ENCODE peak calls at places on chromosomes 5 and 9, in nine cellular contexts. X is left ventricle myocardium inferior; C is effector memory CD4-positive, alpha-beta T cell; D is activated T-helper 1 cell treated with Interleukin-2 at 50 U/mL for 16 hours; J is GDM1; N is NCI-H510A treated with DMSO at 0.1 percent for 48 hours; S is stimulated activated CD4-positive, alpha-beta T cell treated with anti-CD3 and anti-CD28 coated beads, TNF-alpha, amount 100 ng/mL, for 4 hours; F is GM12864; P is amniotic stem cell. M is an unnamed sample.

GRCh38 chr9:132283863-132284262 is 70.9 kb downstream of the SETX start:
- DNase-seq in C (no peak), X (no peak), F (no peak), N (no peak), J (no peak), P (no peak), S (no peak), D (no peak), M (no peak)

GRCh38 chr5:35956429-35956828 is 18.0 kb upstream of the CAPSL start:
- DNase-seq in N (no peak), X (no peak), D (no peak), J (no peak), S (no peak), P (no peak), C (no peak), F (no peak), M (no peak)

GRCh38 chr9:91939953-91940352 is 10.1 kb downstream of the ROR2 start:
- DNase-seq in D (no peak), P (no peak), N (no peak), X (no peak), S (no peak), C (no peak), F (no peak), J (no peak), M (no peak)

GRCh38 chr9:18890372-18890771 is 142.6 kb downstream of the SAXO1 start:
- DNase-seq in F (no peak), D (no peak), S (no peak), P (peak; percentile 10), N (no peak), C (no peak), X (no peak), J (no peak), M (no peak)

GRCh38 chr9:15155826-15156225 is 151.2 kb downstream of the TTC39B start:
- DNase-seq in S (no peak), F (no peak), C (no peak), P (no peak), X (no peak), J (no peak), N (no peak), D (no peak), M (no peak)

GRCh38 chr5:123438902-123439301 is 15.7 kb upstream of the CEP120 start:
- DNase-seq in X (no peak), S (no peak), N (no peak), C (no peak), F (no peak), P (no peak), D (no peak), J (no peak), M (no peak)

GRCh38 chr9:2837915-2838314 is 6.0 kb downstream of the PUM3 start:
- DNase-seq in F (no peak), J (no peak), P (no peak), D (no peak), S (no peak), X (no peak), C (no peak), N (peak; percentile 19), M (no peak)

GRCh38 chr5:64977779-64978178 is 209.0 kb downstream of the CWC27 start:
- DNase-seq in X (no peak), J (no peak), C (no peak), P (no peak), N (no peak), D (no peak), S (no peak), F (no peak), M (no peak)

M was measured in effector memory CD8-positive, alpha-beta T cell.